ENCODE peak calls at places on chromosome 21, in nine cellular contexts. B is transverse colon, S is breast epithelium, F is adrenal gland, V is fibroblast of lung, O is esophagus muscularis mucosa, G is WERI-Rb-1, X is heart left ventricle, L is IMR-90. C is an unnamed sample. For H3K9me3, the result is how much of the 10 kb centered on the place peaks cover.

GRCh38 chr21:46604329-46604974 is 430 bp downstream of the S100B start:
- DNase-seq in B (no peak), S (no peak), F (no peak), V (no peak), O (no peak), G (no peak), X (no peak), L (no peak), C (no peak)

GRCh38 chr21:39633043-39633442 is 20.3 kb downstream of the B3GALT5 start:
- DNase-seq in B (no peak), S (no peak), F (no peak), V (peak), O (peak), G (no peak), X (no peak), L (peak), C (no peak)

GRCh38 chr21:24220466-24220865 is 1386.8 kb downstream of the MRPL39 start:
- DNase-seq in B (no peak), S (no peak), F (no peak), V (no peak), O (no peak), G (no peak), X (no peak), L (peak), C (no peak)

GRCh38 chr21:33762798-33763572 is 120.7 kb downstream of the ITSN1 start:
- DNase-seq in B (no peak), S (no peak), F (no peak), V (peak), O (no peak), G (no peak), X (no peak), L (peak), C (no peak)

GRCh38 chr21:25582888-25583287 is 24.4 kb downstream of the MRPL39 start:
- DNase-seq in B (no peak), S (no peak), F (no peak), V (no peak), O (no peak), G (no peak), X (no peak), L (no peak), C (no peak)

GRCh38 chr21:43657355-43658093 is 1.8 kb downstream of the HSF2BP start:
- DNase-seq in B (no peak), S (no peak), F (no peak), V (no peak), O (no peak), G (no peak), X (peak), L (no peak), C (no peak)

GRCh38 chr21:46153259-46154154 is 1.9 kb downstream of the FTCD start:
- DNase-seq in B (peak), S (no peak), F (peak), V (no peak), O (no peak), G (peak), X (no peak), L (no peak), C (peak)

GRCh38 chr21:25895565-25896205 is 160.9 kb downstream of the GABPA start:
- DNase-seq in B (no peak), S (no peak), F (no peak), V (peak), O (no peak), G (peak), X (no peak), L (peak), C (no peak)

GRCh38 chr21:17352937-17353655 is 159.7 kb upstream of the CXADR start:
- DNase-seq in B (no peak), S (no peak), F (no peak), V (no peak), O (no peak), G (peak), X (no peak), L (no peak), C (no peak)

GRCh38 chr21:46127239-46128105 is 27.9 kb downstream of the FTCD start:
- DNase-seq in B (no peak), S (no peak), F (peak), V (no peak), O (no peak), G (peak), X (peak), L (no peak), C (no peak)

GRCh38 chr21:33368576-33368975 is 34.6 kb upstream of the IFNGR2 start:
- DNase-seq in B (no peak), S (no peak), F (no peak), V (no peak), O (no peak), G (no peak), X (no peak), L (no peak), C (no peak)

GRCh38 chr21:27759091-27759659 is 792.3 kb upstream of the ADAMTS5 start:
- DNase-seq in B (peak), S (no peak), F (peak), V (no peak), O (no peak), G (peak), X (peak), L (no peak), C (peak)
- TF ChIP-seq CTCF in B (peak), S (no peak), F (peak), V (no peak), O (no peak), G (peak), X (peak), L (peak), C (no peak)

DNA sequence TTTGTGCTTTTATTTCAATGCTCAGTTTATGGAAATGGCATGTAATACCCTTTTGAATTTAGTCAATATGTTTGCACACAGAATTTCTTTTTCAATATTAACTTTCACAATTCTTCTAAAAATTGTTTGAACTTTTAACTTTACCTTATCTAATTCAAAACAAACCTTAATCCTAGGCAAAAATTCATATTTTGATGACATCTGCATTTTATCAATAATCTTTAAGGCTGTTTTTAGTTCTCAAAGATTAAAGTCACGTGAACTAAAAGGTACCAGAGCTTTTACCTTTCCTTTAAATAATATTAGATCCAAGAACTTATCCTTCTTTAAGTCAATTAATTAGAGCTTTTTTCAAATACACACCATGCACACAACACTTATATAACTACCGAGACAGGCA is 218.9 kb upstream of the NCAM2 start:
- DNase-seq in B (no peak), S (no peak), F (no peak), V (no peak), O (no peak), G (no peak), X (no peak), L (no peak), C (no peak)
- H3K4me3 ChIP-seq in B (no peak), S (no peak), F (no peak), V (no peak), O (no peak), G (no peak), X (no peak), L (no peak), C (no peak)

DNA sequence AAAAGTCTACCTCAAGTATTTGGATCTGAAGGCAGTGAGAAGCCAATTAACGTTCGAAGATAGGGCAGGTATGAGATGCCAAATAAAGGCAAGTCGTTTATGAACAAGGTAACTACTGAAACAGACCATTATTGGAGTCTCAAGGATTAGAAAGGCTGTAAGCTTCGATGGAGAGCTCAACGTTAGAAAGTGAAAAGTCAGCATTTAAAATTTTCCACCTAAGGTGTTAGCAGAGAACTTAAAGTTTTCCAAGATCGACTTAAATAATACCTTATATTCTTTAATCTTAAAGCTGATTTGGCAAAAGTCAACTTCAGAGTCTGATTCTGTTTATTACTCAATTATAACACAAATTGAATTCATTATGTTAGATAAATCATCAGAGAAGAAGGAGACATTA is 28.1 kb downstream of the CLDN17 start:
- DNase-seq in B (no peak), S (no peak), F (no peak), V (no peak), O (no peak), G (no peak), X (no peak), L (no peak), C (no peak)
- H3K9me3 ChIP-seq in B (under half), S (under half), F (under half), V (under half), O (under half), G (under half), X (under half), L (under half), C (under half)

DNA sequence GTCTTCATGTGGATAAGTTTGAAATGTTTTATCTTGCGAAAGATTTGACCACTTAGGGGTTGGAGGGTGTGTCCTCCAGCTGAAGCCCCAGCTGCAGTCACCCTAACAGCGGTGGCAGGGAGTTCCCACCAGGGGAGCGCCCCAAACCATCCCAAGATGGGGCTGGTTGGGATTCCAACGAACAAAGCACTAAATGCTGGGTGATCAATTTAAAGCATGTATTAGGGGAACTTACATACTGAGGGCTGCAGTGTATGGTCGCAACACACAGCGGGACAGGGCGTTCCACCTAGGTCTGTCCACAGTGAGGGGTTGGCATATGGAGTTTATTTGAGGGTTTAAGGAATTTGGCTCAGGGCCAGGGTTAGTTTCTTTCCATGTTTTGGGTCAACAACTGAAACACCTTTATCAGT is 26.3 kb downstream of the SLC37A1 start:
- DNase-seq in B (no peak), S (no peak), F (no peak), V (no peak), O (no peak), G (peak), X (no peak), L (no peak), C (no peak)
- TF ChIP-seq CTCF in B (no peak), S (no peak), F (no peak), V (no peak), O (no peak), G (peak), X (no peak), L (peak), C (no peak)

DNA sequence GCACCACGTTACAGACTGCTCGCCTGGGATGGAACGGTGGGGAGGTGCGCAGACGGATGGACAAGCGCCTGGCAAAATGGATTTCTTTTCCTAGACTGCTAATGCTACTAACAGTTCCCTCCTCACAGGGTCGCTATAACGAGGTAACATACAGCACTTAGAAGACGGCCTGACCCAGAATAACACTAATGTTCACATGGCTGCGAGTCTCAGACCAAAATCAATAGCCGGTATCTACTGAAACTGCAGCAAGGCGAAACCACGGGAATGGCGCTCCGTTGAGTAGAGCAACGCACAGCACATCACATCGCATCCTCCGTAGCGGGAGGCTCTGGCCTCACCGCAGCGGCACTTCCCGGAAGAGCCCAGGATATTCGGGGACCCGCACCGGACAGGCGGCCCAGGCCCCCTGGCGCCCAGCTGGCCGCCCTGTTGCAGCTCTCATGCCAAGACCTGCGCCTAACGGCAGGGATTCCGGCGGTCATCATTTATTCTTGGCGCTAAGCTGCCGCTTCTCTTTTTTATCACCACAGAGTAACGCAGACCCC is 46.6 kb downstream of the VPS26C start:
- DNase-seq in B (peak), S (no peak), F (peak), V (peak), O (no peak), G (peak), X (no peak), L (peak), C (peak)
- H3K4me3 ChIP-seq in B (peak), S (peak), F (peak), V (peak), O (peak), G (peak), X (peak), L (peak), C (peak)

DNA sequence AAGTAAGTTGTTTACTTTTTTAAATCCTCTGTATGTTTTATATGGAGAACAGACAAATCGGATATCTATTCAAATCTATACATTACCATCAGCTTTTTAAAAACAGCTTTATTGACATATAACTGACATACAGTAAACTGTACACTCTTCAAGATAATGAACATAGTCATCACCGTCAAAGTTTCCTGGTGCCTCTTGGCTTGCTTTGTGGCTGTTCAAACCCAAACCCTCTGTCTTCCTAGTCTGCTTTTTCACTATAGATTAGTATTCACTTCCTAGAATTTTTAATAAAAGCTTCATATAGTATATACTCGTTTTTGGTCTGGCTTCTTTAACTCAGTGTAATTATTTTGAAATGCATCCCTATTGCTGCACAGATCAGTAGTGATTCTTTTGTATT is 56.4 kb upstream of the TPTE start:
- DNase-seq in B (no peak), S (no peak), F (no peak), V (no peak), O (no peak), G (no peak), X (no peak), L (no peak), C (no peak)
- H3K9me3 ChIP-seq in B (under half), S (under half), F (under half), V (under half), O (under half), G (under half), X (under half), L (under half), C (half or more)

DNA sequence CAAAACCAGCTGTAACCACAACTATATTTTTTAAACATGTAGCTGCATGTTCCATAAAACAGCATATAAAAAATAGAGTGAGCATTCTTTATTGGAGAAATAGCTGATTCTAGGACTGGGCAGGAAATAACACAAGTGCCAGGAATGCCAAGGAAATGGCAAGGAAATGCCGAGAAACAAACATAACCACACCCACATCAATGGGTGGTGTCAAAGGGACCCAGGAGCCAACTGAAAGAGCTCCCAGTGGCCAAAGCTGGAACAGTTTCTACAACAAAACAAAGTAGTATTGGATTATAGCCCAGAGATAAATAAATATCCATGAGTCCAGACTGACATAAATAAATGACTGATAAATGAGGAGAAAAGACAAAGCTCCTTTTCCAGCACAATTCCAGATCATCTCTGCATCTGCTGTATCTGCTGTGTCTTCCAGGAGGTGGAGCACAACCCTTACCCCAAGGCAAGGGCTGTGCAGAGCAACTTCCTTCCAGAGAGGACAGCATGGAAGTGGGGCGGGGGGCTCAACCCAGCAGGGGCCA is 28.1 kb downstream of the ADARB1 start:
- DNase-seq in B (peak), S (no peak), F (peak), V (peak), O (no peak), G (no peak), X (no peak), L (no peak), C (no peak)
- TF ChIP-seq CTCF in B (peak), S (no peak), F (peak), V (no peak), O (peak), G (peak), X (peak), L (peak), C (no peak)

DNA sequence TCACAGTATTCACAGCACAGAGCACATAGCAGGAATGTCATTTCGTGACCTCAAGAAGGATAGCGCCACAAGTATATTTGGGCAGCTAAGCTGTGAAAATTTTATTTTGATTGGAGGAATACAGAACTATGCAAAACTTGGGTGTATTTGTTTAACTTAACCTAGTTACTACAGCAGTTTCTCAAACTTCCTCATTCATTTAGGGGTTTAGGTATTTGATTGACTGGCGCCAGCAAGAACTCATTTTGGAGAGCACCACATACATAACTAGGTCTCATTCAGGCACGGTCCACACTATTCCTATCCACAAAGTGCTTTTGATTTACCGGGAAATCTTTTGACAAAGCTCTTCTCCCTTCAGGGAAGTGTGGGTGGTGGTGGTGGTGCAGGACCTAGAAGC is 155.1 kb upstream of the NRIP1 start:
- DNase-seq in B (no peak), S (no peak), F (no peak), V (no peak), O (no peak), G (no peak), X (no peak), L (no peak), C (no peak)
- H3K4me3 ChIP-seq in B (no peak), S (no peak), F (no peak), V (no peak), O (no peak), G (no peak), X (no peak), L (no peak), C (no peak)

DNA sequence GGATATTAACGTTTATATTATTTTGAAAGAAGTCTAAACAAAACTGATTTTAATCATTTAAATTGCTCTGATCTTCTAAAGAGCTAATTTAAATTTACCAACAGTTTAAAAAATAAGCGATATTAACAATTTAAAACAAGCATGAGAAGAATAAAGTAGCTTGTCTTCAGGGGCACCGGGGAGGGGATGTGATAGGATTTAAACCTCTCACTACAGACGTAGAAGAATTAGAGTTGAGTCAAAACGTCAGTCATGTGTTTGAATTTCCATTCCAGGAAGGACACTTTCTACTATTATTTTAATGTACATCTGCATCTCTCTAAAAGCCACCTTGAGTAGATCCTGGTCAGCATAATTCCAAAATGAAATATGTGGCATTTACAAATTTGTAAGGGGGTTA is 58.2 kb upstream of the TPTE start:
- DNase-seq in B (no peak), S (no peak), F (no peak), V (no peak), O (no peak), G (no peak), X (no peak), L (no peak), C (no peak)
- H3K9me3 ChIP-seq in B (under half), S (under half), F (under half), V (under half), O (under half), G (under half), X (under half), L (under half), C (half or more)

C was measured in mucosa of descending colon.